ENCODE peak calls at places on chromosome 12, in five cellular contexts. T, B, X, W and H are unnamed samples.

GRCh38 chr12:19945559-19946485 is 422.5 kb upstream of the PDE3A start:
- DNase-seq in T (peak), B (no peak), X (no peak), W (no peak), H (no peak)

GRCh38 chr12:129844662-129845061 is 59.2 kb downstream of the TMEM132D start:
- DNase-seq in T (no peak), B (no peak), X (no peak), W (no peak), H (no peak)

GRCh38 chr12:116143883-116144266 is 133.6 kb downstream of the MED13L start:
- DNase-seq in T (peak), B (no peak), X (no peak), W (no peak), H (peak)

GRCh38 chr12:10867381-10867780 is 16.7 kb downstream of the PRH1 start:
- DNase-seq in T (peak), B (no peak), X (peak), W (no peak), H (peak)

GRCh38 chr12:6552140-6552551 is 3.7 kb downstream of the IFFO1 start:
- DNase-seq in T (no peak), B (no peak), X (no peak), W (no peak), H (no peak)

GRCh38 chr12:69875416-69875815 is 50.4 kb downstream of the MYRFL start:
- DNase-seq in T (no peak), B (no peak), X (no peak), W (no peak), H (no peak)

GRCh38 chr12:103469716-103470115 is 26.1 kb downstream of the C12orf42 start:
- DNase-seq in T (no peak), B (no peak), X (no peak), W (no peak), H (no peak)

GRCh38 chr12:103737881-103738280 is 103.2 kb downstream of the NT5DC3 start:
- DNase-seq in T (no peak), B (no peak), X (no peak), W (no peak), H (no peak)

GRCh38 chr12:12883369-12884001 is 7.9 kb upstream of the GPRC5A start:
- DNase-seq in T (peak), B (no peak), X (peak), W (no peak), H (peak)

GRCh38 chr12:54701940-54702592 is 53.9 kb upstream of the DCD start:
- DNase-seq in T (peak), B (no peak), X (peak), W (no peak), H (peak)

GRCh38 chr12:13210543-13211190 is 14.1 kb downstream of the EMP1 start:
- DNase-seq in T (no peak), B (no peak), X (no peak), W (no peak), H (no peak)

GRCh38 chr12:28286352-28286751 is 96.1 kb downstream of the CCDC91 start:
- DNase-seq in T (no peak), B (no peak), X (no peak), W (no peak), H (no peak)

GRCh38 chr12:75921687-75922289 is 109.8 kb downstream of the PHLDA1 start:
- DNase-seq in T (no peak), B (no peak), X (no peak), W (no peak), H (no peak)

GRCh38 chr12:117671734-117672133 is 297.1 kb downstream of the KSR2 start:
- DNase-seq in T (peak), B (no peak), X (peak), W (no peak), H (no peak)

GRCh38 chr12:81759215-81759991 is at the start of gene PPFIA2:
- DNase-seq in T (peak), B (peak), X (no peak), W (peak), H (peak)
- H3K4me3 ChIP-seq in T (peak), B (peak), X (no peak), W (peak), H (peak)

GRCh38 chr12:16939871-16940306 is 333.9 kb upstream of the LMO3 start:
- DNase-seq in T (peak), B (no peak), X (peak), W (no peak), H (peak)
- TF ChIP-seq CTCF in T (peak), B (peak), X (peak), W (peak), H (peak)

GRCh38 chr12:267581-268482 is 5.2 kb upstream of the SLC6A13 start:
- DNase-seq in T (no peak), B (no peak), X (no peak), W (no peak), H (peak)
- H3K4me3 ChIP-seq in T (no peak), B (no peak), X (no peak), W (no peak), H (no peak)

GRCh38 chr12:60196366-60196765 is 600.5 kb downstream of the SLC16A7 start:
- DNase-seq in T (no peak), B (no peak), X (no peak), W (no peak), H (no peak)

GRCh38 chr12:60191676-60192359 is 596.0 kb downstream of the SLC16A7 start:
- DNase-seq in T (peak), B (no peak), X (no peak), W (no peak), H (peak)

GRCh38 chr12:60197589-60197988 is 601.8 kb downstream of the SLC16A7 start:
- DNase-seq in T (peak), B (no peak), X (no peak), W (no peak), H (peak)

GRCh38 chr12:60195483-60195882 is 599.7 kb downstream of the SLC16A7 start:
- DNase-seq in T (no peak), B (no peak), X (no peak), W (no peak), H (no peak)

GRCh38 chr12:60194682-60195081 is 598.9 kb downstream of the SLC16A7 start:
- DNase-seq in T (peak), B (no peak), X (no peak), W (no peak), H (peak)
- TF ChIP-seq CTCF in T (no peak), B (no peak), X (no peak), W (no peak), H (no peak)

DNA sequence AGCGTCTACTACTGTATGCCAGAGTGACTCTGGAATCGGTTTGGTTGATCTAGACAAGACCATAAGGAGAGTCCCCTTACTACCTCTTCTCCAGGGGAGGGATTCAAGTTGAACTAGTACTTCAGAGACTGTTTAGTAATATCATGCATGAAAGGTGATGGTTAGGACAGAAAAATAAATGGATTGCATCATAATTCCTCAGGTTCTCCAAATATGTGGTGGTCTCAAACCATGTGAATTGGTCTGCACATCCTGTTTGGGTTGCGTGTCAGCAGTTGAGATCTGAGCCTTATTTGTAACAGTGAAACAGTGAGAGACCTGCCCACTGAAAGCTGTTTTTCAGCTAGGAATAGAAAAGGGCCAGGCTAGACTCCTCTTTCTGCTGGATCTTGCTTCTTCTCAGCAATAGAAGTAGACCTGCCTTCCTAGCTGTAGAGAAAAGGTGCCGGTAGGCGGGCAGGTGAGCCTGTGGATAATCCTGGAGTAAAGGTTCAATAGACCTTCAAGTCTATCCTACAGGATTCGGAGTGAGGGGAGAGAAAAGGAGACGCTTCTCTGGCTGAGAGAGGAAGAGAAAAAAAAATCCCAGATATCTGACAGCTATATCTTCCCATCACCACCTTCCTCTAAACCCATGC is 258.5 kb upstream of the E2F7 start:
- DNase-seq in T (no peak), B (no peak), X (no peak), W (no peak), H (no peak)
- H3K4me3 ChIP-seq in T (no peak), B (peak), X (no peak), W (peak), H (no peak)

GRCh38 chr12:106252056-106252455 is 4.2 kb upstream of the CKAP4 start:
- DNase-seq in T (no peak), B (no peak), X (no peak), W (no peak), H (no peak)

GRCh38 chr12:106248849-106249371 is 1.1 kb upstream of the CKAP4 start:
- DNase-seq in T (peak), B (no peak), X (no peak), W (no peak), H (peak)

GRCh38 chr12:106254724-106255123 is 6.9 kb upstream of the CKAP4 start:
- DNase-seq in T (no peak), B (no peak), X (no peak), W (no peak), H (no peak)

GRCh38 chr12:106249411-106250135 is 1.8 kb upstream of the CKAP4 start:
- DNase-seq in T (no peak), B (no peak), X (no peak), W (no peak), H (no peak)

GRCh38 chr12:106251636-106252035 is 3.8 kb upstream of the CKAP4 start:
- DNase-seq in T (peak), B (no peak), X (no peak), W (no peak), H (no peak)
- TF ChIP-seq CTCF in T (no peak), B (no peak), X (no peak), W (no peak), H (no peak)

GRCh38 chr12:26520869-26521268 is 312.1 kb downstream of the ITPR2 start:
- DNase-seq in T (no peak), B (no peak), X (no peak), W (no peak), H (no peak)

GRCh38 chr12:26524862-26525465 is 308.0 kb downstream of the ITPR2 start:
- DNase-seq in T (peak), B (no peak), X (no peak), W (no peak), H (peak)

GRCh38 chr12:26514364-26514763 is 318.6 kb downstream of the ITPR2 start:
- DNase-seq in T (peak), B (no peak), X (no peak), W (no peak), H (no peak)

GRCh38 chr12:26523708-26524150 is 309.3 kb downstream of the ITPR2 start:
- DNase-seq in T (peak), B (peak), X (no peak), W (peak), H (peak)

DNA sequence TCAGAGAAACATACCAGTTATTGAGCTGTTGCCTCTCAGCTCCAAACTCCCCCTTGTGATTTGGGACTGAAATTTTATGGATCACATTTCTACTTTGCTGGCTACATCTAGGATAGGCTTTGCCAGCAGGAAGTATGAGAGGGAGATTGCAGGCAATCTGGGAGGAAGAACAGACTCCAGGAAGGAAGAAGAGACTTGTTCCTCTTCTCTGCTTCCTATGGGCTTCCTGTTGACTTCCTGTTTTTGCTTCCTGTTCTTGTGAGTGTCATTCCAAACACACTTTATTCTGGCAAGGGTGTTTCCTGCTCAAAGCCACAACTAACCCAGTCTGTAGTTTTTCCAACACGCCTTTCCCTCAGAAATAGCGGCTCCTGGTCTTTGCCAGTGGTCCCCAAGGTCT is 312.8 kb downstream of the ITPR2 start:
- DNase-seq in T (no peak), B (no peak), X (no peak), W (no peak), H (no peak)
- H3K4me3 ChIP-seq in T (no peak), B (no peak), X (no peak), W (no peak), H (no peak)

DNA sequence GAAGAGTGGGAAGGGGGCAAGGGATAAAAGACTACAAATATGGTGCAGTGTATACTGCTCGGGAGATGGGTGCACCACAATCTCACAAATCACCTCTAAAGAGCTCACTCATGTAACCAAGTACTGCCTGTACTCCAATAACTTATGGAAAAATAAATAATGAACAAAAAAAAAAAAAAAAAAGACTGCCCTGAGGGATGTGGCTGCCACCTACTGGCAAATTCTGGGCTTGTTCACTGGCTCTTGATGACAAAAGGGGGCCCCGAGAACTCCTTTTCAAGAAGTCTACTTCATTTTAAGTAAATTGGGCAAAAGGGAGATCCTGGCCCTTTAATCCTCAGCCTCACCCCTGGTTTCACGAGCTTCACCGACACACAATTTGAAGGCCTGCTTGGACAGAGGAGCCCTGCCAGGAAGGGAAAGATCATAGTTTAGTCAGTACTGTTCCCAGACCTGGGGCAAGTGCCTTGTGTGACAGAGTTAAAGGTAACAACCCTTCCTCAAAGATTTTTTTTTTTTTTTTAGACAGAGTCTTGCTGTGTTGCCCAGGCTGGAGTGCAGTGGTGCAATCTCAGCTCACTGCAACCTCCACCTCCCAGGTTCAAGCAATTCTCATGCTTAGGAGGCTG is 26.1 kb upstream of the STAC3 start:
- DNase-seq in T (peak), B (no peak), X (peak), W (no peak), H (peak)
- TF ChIP-seq CTCF in T (peak), B (no peak), X (peak), W (no peak), H (peak)

GRCh38 chr12:92953747-92954146 is 24.7 kb upstream of the EEA1 start:
- DNase-seq in T (no peak), B (no peak), X (no peak), W (no peak), H (no peak)
- H3K4me3 ChIP-seq in T (no peak), B (no peak), X (no peak), W (no peak), H (no peak)

GRCh38 chr12:89706551-89707348 is 1.9 kb downstream of the ATP2B1 start:
- DNase-seq in T (peak), B (peak), X (no peak), W (peak), H (peak)
- TF ChIP-seq CTCF in T (no peak), B (no peak), X (no peak), W (no peak), H (no peak)